ENCODE peak calls at places on chromosomes 5 and 9, in ten cellular contexts. One of them, this sample, is unnamed.

GRCh38 chr5:90809695-90810094 is 251.1 kb downstream of the ADGRV1 start:
- DNase-seq in T1000: no peak
- DNase-seq in NCI-H774: no peak
- DNase-seq in NCI-H1092 treated with DMSO at 0.1 percent for 48 hours: no peak
- DNase-seq in WTC11: no peak
- DNase-seq in NCI-H524: no peak
- DNase-seq in CD8-positive, alpha-beta memory T cell: no peak
- DNase-seq in tibial nerve: no peak
- DNase-seq in CD4-positive, alpha-beta memory T cell: no peak
- DNase-seq in SK-MEL-5: no peak
- DNase-seq in this sample: no peak

GRCh38 chr9:19371942-19372341 is 8.1 kb downstream of the RPS6 start:
- DNase-seq in T1000: no peak
- DNase-seq in NCI-H774: no peak
- DNase-seq in NCI-H1092 treated with DMSO at 0.1 percent for 48 hours: no peak
- DNase-seq in WTC11: no peak
- DNase-seq in NCI-H524: peak; percentile 29
- DNase-seq in CD8-positive, alpha-beta memory T cell: no peak
- DNase-seq in tibial nerve: no peak
- DNase-seq in CD4-positive, alpha-beta memory T cell: no peak
- DNase-seq in SK-MEL-5: peak; percentile 48
- DNase-seq in this sample: peak; percentile 46

GRCh38 chr5:139453683-139454567 is 8.6 kb downstream of the ECSCR start:
- DNase-seq in T1000: no peak
- DNase-seq in NCI-H774: no peak
- DNase-seq in NCI-H1092 treated with DMSO at 0.1 percent for 48 hours: no peak
- DNase-seq in WTC11: no peak
- DNase-seq in NCI-H524: no peak
- DNase-seq in CD8-positive, alpha-beta memory T cell: peak; percentile 27
- DNase-seq in tibial nerve: no peak
- DNase-seq in CD4-positive, alpha-beta memory T cell: no peak
- DNase-seq in SK-MEL-5: no peak
- DNase-seq in this sample: no peak

GRCh38 chr9:20356392-20357206 is 265.7 kb downstream of the MLLT3 start:
- DNase-seq in T1000: peak; percentile 41
- DNase-seq in NCI-H774: peak; percentile 60
- DNase-seq in NCI-H1092 treated with DMSO at 0.1 percent for 48 hours: peak; percentile 62
- DNase-seq in WTC11: peak; percentile 64
- DNase-seq in NCI-H524: peak; percentile 75
- DNase-seq in CD8-positive, alpha-beta memory T cell: no peak
- DNase-seq in tibial nerve: peak; percentile 15
- DNase-seq in CD4-positive, alpha-beta memory T cell: peak; percentile 34
- DNase-seq in SK-MEL-5: peak; percentile 79
- DNase-seq in this sample: peak; percentile 90

GRCh38 chr5:30112842-30113241 is 1080.6 kb upstream of the CDH6 start:
- DNase-seq in T1000: no peak
- DNase-seq in NCI-H774: no peak
- DNase-seq in NCI-H1092 treated with DMSO at 0.1 percent for 48 hours: no peak
- DNase-seq in WTC11: no peak
- DNase-seq in NCI-H524: no peak
- DNase-seq in CD8-positive, alpha-beta memory T cell: no peak
- DNase-seq in tibial nerve: no peak
- DNase-seq in CD4-positive, alpha-beta memory T cell: no peak
- DNase-seq in SK-MEL-5: no peak
- DNase-seq in this sample: no peak

GRCh38 chr9:13790055-13790454 is 510.6 kb upstream of the MPDZ start:
- DNase-seq in T1000: no peak
- DNase-seq in NCI-H774: no peak
- DNase-seq in NCI-H1092 treated with DMSO at 0.1 percent for 48 hours: no peak
- DNase-seq in WTC11: no peak
- DNase-seq in NCI-H524: peak; percentile 19
- DNase-seq in CD8-positive, alpha-beta memory T cell: no peak
- DNase-seq in tibial nerve: no peak
- DNase-seq in CD4-positive, alpha-beta memory T cell: no peak
- DNase-seq in SK-MEL-5: no peak
- DNase-seq in this sample: no peak

GRCh38 chr5:148808864-148809642 is 17.4 kb upstream of the ADRB2 start:
- DNase-seq in T1000: no peak
- DNase-seq in NCI-H774: peak; percentile 20
- DNase-seq in NCI-H1092 treated with DMSO at 0.1 percent for 48 hours: no peak
- DNase-seq in WTC11: no peak
- DNase-seq in NCI-H524: peak; percentile 95
- DNase-seq in CD8-positive, alpha-beta memory T cell: no peak
- DNase-seq in tibial nerve: no peak
- DNase-seq in CD4-positive, alpha-beta memory T cell: peak; percentile 54
- DNase-seq in SK-MEL-5: no peak
- DNase-seq in this sample: no peak

GRCh38 chr9:136133191-136133958 is 14.7 kb upstream of the TMEM250 start:
- DNase-seq in T1000: no peak
- DNase-seq in NCI-H774: peak; percentile 56
- DNase-seq in NCI-H1092 treated with DMSO at 0.1 percent for 48 hours: peak; percentile 17
- DNase-seq in WTC11: peak; percentile 79
- DNase-seq in NCI-H524: peak; percentile 73
- DNase-seq in CD8-positive, alpha-beta memory T cell: no peak
- DNase-seq in tibial nerve: no peak
- DNase-seq in CD4-positive, alpha-beta memory T cell: peak; percentile 14
- DNase-seq in SK-MEL-5: peak; percentile 38
- DNase-seq in this sample: peak; percentile 87

GRCh38 chr5:111308951-111309350 is 84.8 kb downstream of the CAMK4 start:
- DNase-seq in T1000: no peak
- DNase-seq in NCI-H774: no peak
- DNase-seq in NCI-H1092 treated with DMSO at 0.1 percent for 48 hours: no peak
- DNase-seq in WTC11: peak; percentile 20
- DNase-seq in NCI-H524: no peak
- DNase-seq in CD8-positive, alpha-beta memory T cell: no peak
- DNase-seq in tibial nerve: no peak
- DNase-seq in CD4-positive, alpha-beta memory T cell: no peak
- DNase-seq in SK-MEL-5: peak; percentile 89
- DNase-seq in this sample: peak; percentile 49

GRCh38 chr5:142512680-142513042 is 173.2 kb downstream of the FGF1 start:
- DNase-seq in T1000: peak; percentile 73
- DNase-seq in NCI-H774: no peak
- DNase-seq in NCI-H1092 treated with DMSO at 0.1 percent for 48 hours: no peak
- DNase-seq in WTC11: no peak
- DNase-seq in NCI-H524: no peak
- DNase-seq in CD8-positive, alpha-beta memory T cell: no peak
- DNase-seq in tibial nerve: no peak
- DNase-seq in CD4-positive, alpha-beta memory T cell: no peak
- DNase-seq in SK-MEL-5: no peak
- DNase-seq in this sample: no peak

GRCh38 chr5:151622367-151623097 is 31.4 kb upstream of the FAT2 start:
- DNase-seq in T1000: no peak
- DNase-seq in NCI-H774: peak; percentile 42
- DNase-seq in NCI-H1092 treated with DMSO at 0.1 percent for 48 hours: peak; percentile 22
- DNase-seq in WTC11: no peak
- DNase-seq in NCI-H524: no peak
- DNase-seq in CD8-positive, alpha-beta memory T cell: no peak
- DNase-seq in tibial nerve: no peak
- DNase-seq in CD4-positive, alpha-beta memory T cell: no peak
- DNase-seq in SK-MEL-5: no peak
- DNase-seq in this sample: no peak

GRCh38 chr9:124078641-124079040 is 67.1 kb downstream of the LHX2 start:
- DNase-seq in T1000: peak; percentile 36
- DNase-seq in NCI-H774: no peak
- DNase-seq in NCI-H1092 treated with DMSO at 0.1 percent for 48 hours: no peak
- DNase-seq in WTC11: no peak
- DNase-seq in NCI-H524: no peak
- DNase-seq in CD8-positive, alpha-beta memory T cell: no peak
- DNase-seq in tibial nerve: no peak
- DNase-seq in CD4-positive, alpha-beta memory T cell: no peak
- DNase-seq in SK-MEL-5: no peak
- DNase-seq in this sample: no peak

GRCh38 chr5:95406426-95407093 is 15.4 kb downstream of the FAM81B start:
- DNase-seq in T1000: no peak
- DNase-seq in NCI-H774: no peak
- DNase-seq in NCI-H1092 treated with DMSO at 0.1 percent for 48 hours: no peak
- DNase-seq in WTC11: no peak
- DNase-seq in NCI-H524: peak; percentile 13
- DNase-seq in CD8-positive, alpha-beta memory T cell: no peak
- DNase-seq in tibial nerve: no peak
- DNase-seq in CD4-positive, alpha-beta memory T cell: no peak
- DNase-seq in SK-MEL-5: no peak
- DNase-seq in this sample: no peak

GRCh38 chr5:23727271-23727670 is 219.9 kb downstream of the PRDM9 start:
- DNase-seq in T1000: no peak
- DNase-seq in NCI-H774: peak; percentile 93
- DNase-seq in NCI-H1092 treated with DMSO at 0.1 percent for 48 hours: peak; percentile 3
- DNase-seq in WTC11: no peak
- DNase-seq in NCI-H524: no peak
- DNase-seq in CD8-positive, alpha-beta memory T cell: no peak
- DNase-seq in tibial nerve: no peak
- DNase-seq in CD4-positive, alpha-beta memory T cell: no peak
- DNase-seq in SK-MEL-5: no peak
- DNase-seq in this sample: no peak

GRCh38 chr5:73818357-73818756 is 192.4 kb downstream of the ARHGEF28 start:
- DNase-seq in T1000: no peak
- DNase-seq in NCI-H774: no peak
- DNase-seq in NCI-H1092 treated with DMSO at 0.1 percent for 48 hours: no peak
- DNase-seq in WTC11: no peak
- DNase-seq in NCI-H524: no peak
- DNase-seq in CD8-positive, alpha-beta memory T cell: no peak
- DNase-seq in tibial nerve: no peak
- DNase-seq in CD4-positive, alpha-beta memory T cell: no peak
- DNase-seq in SK-MEL-5: no peak
- DNase-seq in this sample: no peak

GRCh38 chr5:169745441-169746146 is 108.5 kb downstream of the DOCK2 start:
- DNase-seq in T1000: no peak
- DNase-seq in NCI-H774: no peak
- DNase-seq in NCI-H1092 treated with DMSO at 0.1 percent for 48 hours: no peak
- DNase-seq in WTC11: no peak
- DNase-seq in NCI-H524: no peak
- DNase-seq in CD8-positive, alpha-beta memory T cell: no peak
- DNase-seq in tibial nerve: no peak
- DNase-seq in CD4-positive, alpha-beta memory T cell: no peak
- DNase-seq in SK-MEL-5: no peak
- DNase-seq in this sample: no peak

GRCh38 chr5:176541338-176542134 is 4.3 kb upstream of the RNF44 start:
- DNase-seq in T1000: no peak
- DNase-seq in NCI-H774: no peak
- DNase-seq in NCI-H1092 treated with DMSO at 0.1 percent for 48 hours: no peak
- DNase-seq in WTC11: peak; percentile 81
- DNase-seq in NCI-H524: peak; percentile 58
- DNase-seq in CD8-positive, alpha-beta memory T cell: peak; percentile 61
- DNase-seq in tibial nerve: no peak
- DNase-seq in CD4-positive, alpha-beta memory T cell: peak; percentile 82
- DNase-seq in SK-MEL-5: no peak
- DNase-seq in this sample: peak; percentile 89